ENCODE peak calls at places on chromosomes 12 and 14, in seven cellular contexts. X is OCI-LY7, P is neural progenitor cell, B is GM23248, V is WERI-Rb-1, M is H9, H is astrocyte. L is an unnamed sample. For H3K9me3, the result is how much of the 10 kb centered on the place peaks cover.

GRCh38 chr12:495466-495865 is 35.7 kb downstream of the B4GALNT3 start:
- DNase-seq in H (no peak), M (peak), P (no peak), B (no peak), X (no peak), V (no peak), L (no peak)

GRCh38 chr12:57401165-57401564 is 29.7 kb downstream of the R3HDM2 start:
- DNase-seq in X (no peak), V (no peak), B (peak), P (no peak), M (no peak), H (no peak), L (no peak)

GRCh38 chr14:61406670-61407069 is 85.3 kb downstream of the PRKCH start:
- DNase-seq in B (no peak), M (no peak), V (no peak), P (no peak), X (no peak), H (no peak), L (no peak)

GRCh38 chr12:98894412-98895085 is 249.5 kb downstream of the APAF1 start:
- DNase-seq in V (peak), M (peak), X (no peak), P (peak), H (no peak), B (peak), L (no peak)

GRCh38 chr14:60736494-60736893 is 1.9 kb downstream of the MNAT1 start:
- DNase-seq in P (peak), M (no peak), H (peak), X (no peak), V (no peak), B (peak), L (no peak)

GRCh38 chr14:35573911-35574310 is 39.9 kb downstream of the INSM2 start:
- DNase-seq in B (no peak), V (no peak), H (no peak), P (no peak), M (no peak), X (no peak), L (no peak)

GRCh38 chr12:32881107-32881506 is 15.5 kb downstream of the PKP2 start:
- DNase-seq in B (no peak), V (no peak), H (no peak), X (no peak), M (no peak), P (no peak), L (no peak)

GRCh38 chr12:107580750-107581529 is 104.7 kb upstream of the PWP1 start:
- DNase-seq in P (peak), X (no peak), B (peak), V (no peak), H (no peak), M (peak), L (no peak)

GRCh38 chr12:53068811-53069585 is 10.2 kb downstream of the SPRYD3 start:
- DNase-seq in V (no peak), P (no peak), B (no peak), X (no peak), H (no peak), M (peak), L (no peak)

GRCh38 chr14:64640839-64641238 is 63.4 kb upstream of the PLEKHG3 start:
- DNase-seq in B (no peak), X (no peak), H (no peak), P (no peak), V (no peak), M (no peak), L (no peak)

GRCh38 chr12:106138646-106139421 is at the start of gene NUAK1:
- DNase-seq in B (peak), X (no peak), V (peak), H (peak), M (peak), P (peak), L (no peak)

GRCh38 chr14:69792887-69793421 is 4.1 kb downstream of the SLC10A1 start:
- DNase-seq in B (no peak), X (no peak), H (no peak), M (no peak), P (no peak), V (no peak), L (no peak)

GRCh38 chr14:65231286-65231980 is 129.1 kb upstream of the MAX start:
- DNase-seq in V (no peak), H (no peak), X (no peak), B (no peak), M (no peak), P (no peak), L (no peak)

GRCh38 chr14:79036506-79036905 is 866.3 kb downstream of the NRXN3 start:
- DNase-seq in H (no peak), X (no peak), V (no peak), P (no peak), B (no peak), M (no peak), L (no peak)

GRCh38 chr12:91887957-91888356 is 257.7 kb downstream of the BTG1 start:
- DNase-seq in M (no peak), V (no peak), H (no peak), P (no peak), B (no peak), X (no peak), L (no peak)

GRCh38 chr12:92297932-92298681 is 152.5 kb upstream of the BTG1 start:
- DNase-seq in V (no peak), X (peak), H (peak), B (peak), M (no peak), P (no peak), L (no peak)

GRCh38 chr12:51901121-51901812 is 6.0 kb upstream of the ACVRL1 start:
- DNase-seq in X (no peak), H (no peak), P (no peak), B (no peak), M (no peak), V (no peak), L (no peak)

GRCh38 chr14:75249251-75249957 is 29.2 kb upstream of the FOS start:
- DNase-seq in M (peak), V (no peak), H (peak), P (peak), B (no peak), X (peak), L (peak)

GRCh38 chr12:122867701-122868461 is 28.0 kb downstream of the VPS37B start:
- DNase-seq in V (peak), P (peak), M (peak), X (peak), B (no peak), H (no peak), L (no peak)

GRCh38 chr12:87952850-87953249 is 76.4 kb downstream of the C12orf50 start:
- DNase-seq in M (no peak), V (no peak), X (no peak), P (peak), B (no peak), H (no peak), L (no peak)

GRCh38 chr12:92439397-92439779 is 263.4 kb upstream of the PLEKHG7 start:
- DNase-seq in P (no peak), M (no peak), V (no peak), B (peak), X (no peak), H (peak), L (no peak)

GRCh38 chr14:40252817-40253447 is 820.7 kb upstream of the FBXO33 start:
- DNase-seq in H (no peak), V (no peak), B (no peak), P (peak), M (no peak), X (peak), L (no peak)

GRCh38 chr12:47032644-47033043 is 46.8 kb upstream of the PCED1B start:
- DNase-seq in M (no peak), X (peak), B (peak), V (no peak), P (peak), H (peak), L (no peak)

GRCh38 chr12:43277630-43278267 is 274.3 kb downstream of the ADAMTS20 start:
- DNase-seq in P (no peak), X (no peak), H (peak), B (peak), M (no peak), V (no peak), L (no peak)

GRCh38 chr12:34236073-34236472 is 213.8 kb downstream of the ALG10 start:
- DNase-seq in V (no peak), H (no peak), M (no peak), B (no peak), X (no peak), P (no peak), L (no peak)

GRCh38 chr12:34233618-34234017 is 211.3 kb downstream of the ALG10 start:
- DNase-seq in H (no peak), M (no peak), B (no peak), X (no peak), P (no peak), V (no peak), L (no peak)
- H3K9me3 ChIP-seq in H (under half), M (half or more), B (under half), X (under half), P (under half), V (under half), L (under half)

DNA sequence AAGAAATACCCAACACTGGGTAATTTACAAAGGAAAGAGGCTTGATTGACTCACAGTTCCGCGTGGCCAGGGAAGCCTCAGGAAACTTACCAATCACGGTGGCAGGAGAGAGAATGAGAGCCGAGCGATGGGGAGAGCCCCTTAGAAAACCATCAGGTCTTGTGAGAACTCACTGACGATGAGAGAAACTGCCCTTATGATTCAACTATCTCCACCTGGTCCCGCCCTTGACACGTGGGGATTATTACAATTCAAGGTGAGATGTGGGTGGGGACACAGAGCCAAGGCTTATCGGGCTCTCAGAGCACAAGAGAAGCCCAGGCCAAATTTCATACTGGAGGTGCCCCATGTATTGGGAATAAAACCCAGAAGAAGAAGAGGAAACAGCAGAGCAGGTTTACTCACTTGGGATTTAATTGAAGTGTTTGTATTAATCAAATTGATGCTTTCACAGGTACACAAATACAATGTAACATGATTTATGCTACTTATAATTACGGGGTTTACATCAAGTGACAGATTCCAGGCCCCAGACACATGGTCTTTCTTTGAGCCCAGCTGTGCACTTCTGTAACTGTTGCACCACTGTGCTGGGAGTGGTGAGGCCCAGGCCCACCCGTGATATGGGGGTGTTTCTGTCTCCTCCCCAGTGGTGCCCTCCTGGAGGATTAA is 8.2 kb upstream of the CCDC85C start:
- DNase-seq in H (no peak), X (no peak), B (no peak), M (no peak), V (peak), P (no peak), L (no peak)
- H3K9me3 ChIP-seq in H (under half), X (under half), B (under half), M (under half), V (under half), P (under half), L (under half)

GRCh38 chr12:6507102-6507998 is 13.4 kb downstream of the NCAPD2 start:
- DNase-seq in X (no peak), B (no peak), M (peak), P (peak), H (peak), V (no peak), L (no peak)
- H3K9me3 ChIP-seq in X (under half), B (under half), M (under half), P (under half), H (under half), V (under half), L (under half)

GRCh38 chr14:98578204-98578603 is 693.8 kb downstream of the BCL11B start:
- DNase-seq in X (no peak), V (no peak), P (no peak), H (peak), B (peak), M (no peak), L (no peak)

GRCh38 chr14:98579140-98579539 is 692.9 kb downstream of the BCL11B start:
- DNase-seq in V (no peak), M (no peak), P (no peak), H (no peak), B (no peak), X (no peak), L (no peak)

GRCh38 chr14:98580131-98580678 is 691.8 kb downstream of the BCL11B start:
- DNase-seq in B (peak), P (peak), M (no peak), H (peak), X (peak), V (no peak), L (no peak)

GRCh38 chr14:98571104-98571503 is 700.9 kb downstream of the BCL11B start:
- DNase-seq in V (no peak), X (no peak), P (no peak), H (no peak), B (no peak), M (no peak), L (no peak)

GRCh38 chr14:98576463-98576862 is 695.5 kb downstream of the BCL11B start:
- DNase-seq in B (no peak), M (no peak), P (no peak), H (no peak), X (no peak), V (no peak), L (no peak)
- H3K9me3 ChIP-seq in B (under half), M (under half), P (under half), H (under half), X (under half), V (under half), L (under half)

GRCh38 chr14:56555921-56556570 is 23.6 kb upstream of the TMEM260 start:
- DNase-seq in V (no peak), H (peak), M (no peak), X (peak), B (peak), P (peak), L (no peak)
- H3K9me3 ChIP-seq in V (under half), H (under half), M (under half), X (under half), B (under half), P (under half), L (under half)

L was measured in T-helper 17 cell.